ENCODE peak calls at places on chromosomes 6 and 20, in nine cellular contexts. H, D, V, E, W, G, T, I and S are unnamed samples.
A peak's percentile ranks its signal among the peaks of the same experiment; 100 is the strongest.

GRCh38 chr6:78810698-78811097 is 56.7 kb upstream of the IRAK1BP1 start:
- DNase-seq in H (no peak), D (no peak), V (no peak), E (no peak), W (no peak), G (peak; percentile 24), T (no peak), I (no peak), S (no peak)

GRCh38 chr6:50681213-50681824 is 32.0 kb upstream of the TFAP2D start:
- DNase-seq in H (no peak), D (no peak), V (no peak), E (no peak), W (no peak), G (no peak), T (no peak), I (no peak), S (no peak)

GRCh38 chr6:85498596-85499258 is 48.8 kb downstream of the NT5E start:
- DNase-seq in H (no peak), D (no peak), V (peak; percentile 36), E (no peak), W (no peak), G (no peak), T (peak; percentile 67), I (no peak), S (no peak)

GRCh38 chr6:5525209-5525608 is 263.9 kb downstream of the FARS2 start:
- DNase-seq in H (no peak), D (no peak), V (peak; percentile 63), E (no peak), W (no peak), G (peak; percentile 54), T (no peak), I (no peak), S (no peak)

GRCh38 chr20:4171538-4172116 is 156.3 kb upstream of the RNF24 start:
- DNase-seq in H (peak; percentile 19), D (no peak), V (no peak), E (no peak), W (no peak), G (no peak), T (no peak), I (no peak), S (no peak)

GRCh38 chr6:30615958-30616810 is 859 bp downstream of the PPP1R10 start:
- DNase-seq in H (peak; percentile 24), D (no peak), V (peak; percentile 30), E (no peak), W (no peak), G (no peak), T (peak; percentile 24), I (no peak), S (peak; percentile 20)

GRCh38 chr6:160285541-160286105 is 27.0 kb upstream of the SLC22A2 start:
- DNase-seq in H (no peak), D (no peak), V (no peak), E (no peak), W (no peak), G (no peak), T (no peak), I (no peak), S (no peak)

GRCh38 chr20:22815584-22815983 is 219.5 kb upstream of the SSTR4 start:
- DNase-seq in H (no peak), D (peak; percentile 20), V (no peak), E (no peak), W (no peak), G (no peak), T (no peak), I (no peak), S (no peak)

GRCh38 chr6:46380152-46380807 is 111.0 kb downstream of the RCAN2 start:
- DNase-seq in H (no peak), D (no peak), V (no peak), E (no peak), W (no peak), G (no peak), T (no peak), I (no peak), S (no peak)

GRCh38 chr6:47343631-47344421 is 34.1 kb upstream of the TNFRSF21 start:
- DNase-seq in H (peak; percentile 23), D (no peak), V (no peak), E (no peak), W (no peak), G (no peak), T (peak; percentile 37), I (no peak), S (no peak)

GRCh38 chr6:108408453-108408852 is 113.6 kb downstream of the AFG1L start:
- DNase-seq in H (no peak), D (no peak), V (peak; percentile 42), E (no peak), W (no peak), G (peak; percentile 14), T (no peak), I (no peak), S (no peak)

GRCh38 chr6:94584211-94584610 is 993.1 kb upstream of the MANEA start:
- DNase-seq in H (no peak), D (no peak), V (peak; percentile 1), E (no peak), W (no peak), G (no peak), T (no peak), I (no peak), S (no peak)

GRCh38 chr20:3135507-3136070 is 24.1 kb downstream of the FASTKD5 start:
- DNase-seq in H (no peak), D (no peak), V (no peak), E (no peak), W (no peak), G (no peak), T (no peak), I (no peak), S (no peak)

GRCh38 chr20:47196091-47197081 is 160.1 kb downstream of the ZMYND8 start:
- DNase-seq in H (peak; percentile 82), D (peak; percentile 91), V (peak; percentile 63), E (peak; percentile 77), W (peak; percentile 84), G (no peak), T (peak; percentile 95), I (peak; percentile 82), S (peak; percentile 81)

GRCh38 chr6:119881416-119881815 is 531.9 kb upstream of the MAN1A1 start:
- DNase-seq in H (no peak), D (no peak), V (peak; percentile 27), E (no peak), W (no peak), G (no peak), T (no peak), I (no peak), S (no peak)

GRCh38 chr6:153729189-153729588 is 309.9 kb upstream of the OPRM1 start:
- DNase-seq in H (no peak), D (no peak), V (no peak), E (no peak), W (no peak), G (no peak), T (no peak), I (no peak), S (no peak)

DNA sequence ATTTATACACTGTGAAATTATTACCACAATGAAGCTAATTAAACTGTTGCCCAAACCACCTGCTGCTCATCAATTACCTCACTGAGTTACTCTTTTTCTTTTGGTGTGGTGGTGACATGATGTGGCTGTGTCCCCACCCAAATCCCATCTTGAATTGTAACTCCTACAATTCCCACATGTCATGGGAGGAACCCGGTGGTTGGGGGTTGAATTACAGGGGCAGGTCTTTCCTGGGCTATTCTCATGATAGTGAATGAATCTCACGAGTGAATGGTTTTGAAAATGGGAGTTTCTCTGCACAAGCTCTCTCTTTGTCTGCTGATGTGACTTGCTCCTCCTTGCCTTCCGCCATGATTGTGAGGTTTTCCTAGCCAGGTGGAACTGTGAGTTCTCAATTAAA is 145.0 kb downstream of the LRRC1 start:
- DNase-seq in H (no peak), D (no peak), V (no peak), E (no peak), W (no peak), G (no peak), T (no peak), I (no peak), S (no peak)
- TF ChIP-seq CTCF in H (no peak), D (no peak), V (no peak), E (no peak), W (peak; percentile 16), G (no peak), T (no peak), I (no peak), S (no peak)

DNA sequence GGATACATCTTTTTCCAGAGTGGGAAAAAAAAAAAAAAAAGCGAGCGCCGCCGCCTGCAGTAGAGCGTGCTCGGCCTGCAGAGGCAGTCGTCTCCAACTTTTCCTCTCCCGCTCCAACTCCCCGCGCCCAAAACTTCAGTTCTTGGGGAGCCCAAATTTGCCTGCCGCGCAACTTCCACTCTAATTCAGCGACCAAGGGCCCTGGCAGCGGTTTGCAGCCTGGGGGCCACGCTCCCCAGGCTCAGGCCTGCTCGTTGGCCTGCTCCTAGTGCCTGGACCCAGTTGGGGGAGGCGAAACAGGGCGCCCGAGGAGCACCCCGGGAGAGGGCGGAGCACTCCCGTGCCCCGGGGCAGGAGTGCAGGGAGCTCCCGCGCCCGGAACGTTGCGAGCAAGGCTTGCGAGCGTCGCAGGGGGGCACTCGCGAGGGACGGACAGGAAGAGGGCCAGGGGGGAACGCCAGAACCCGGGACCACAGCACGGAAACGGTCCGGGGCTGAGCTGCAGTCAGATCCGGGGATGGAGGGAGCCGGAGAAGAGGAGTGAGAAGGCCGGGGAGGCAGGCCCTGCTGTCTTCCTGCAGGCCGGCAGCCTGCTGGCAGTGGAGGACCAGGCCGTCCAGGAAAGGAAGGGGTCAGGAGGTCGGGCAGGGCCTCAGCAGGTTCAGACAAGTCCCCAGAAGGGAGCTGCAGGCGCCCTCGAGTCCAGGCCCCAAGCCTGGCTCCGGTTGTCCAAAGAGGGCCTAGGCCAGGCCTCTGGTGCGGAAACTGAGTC is at the start of gene STX16:
- DNase-seq in H (peak; percentile 92), D (peak; percentile 89), V (peak; percentile 94), E (peak; percentile 93), W (peak; percentile 89), G (peak; percentile 57), T (peak; percentile 96), I (peak; percentile 96), S (peak; percentile 82)
- TF ChIP-seq CTCF in H (peak; percentile 61), D (peak; percentile 42), V (peak; percentile 51), E (peak; percentile 53), W (peak; percentile 53), G (peak; percentile 75), T (peak; percentile 96), I (peak; percentile 42), S (peak; percentile 78)

DNA sequence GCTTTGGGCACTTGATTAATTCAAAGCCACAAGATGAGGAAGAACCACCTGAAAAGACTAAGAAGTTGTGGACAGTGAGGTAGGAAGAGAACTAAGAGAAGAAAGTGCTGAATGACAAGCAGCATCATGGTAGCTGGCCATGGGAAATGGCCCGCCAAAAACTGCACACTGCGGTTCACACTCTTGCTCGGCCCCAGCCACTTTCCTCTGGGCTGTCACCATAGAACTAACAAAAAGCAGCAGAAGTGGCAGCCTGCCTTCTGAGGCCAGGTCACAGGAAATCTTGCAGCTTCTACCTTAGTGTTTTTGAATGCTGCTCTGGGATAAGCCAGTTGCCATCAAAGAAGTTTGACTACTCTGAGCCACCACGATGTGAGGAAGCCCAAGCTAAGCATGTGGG is 34.8 kb upstream of the ZNFX1 start:
- DNase-seq in H (no peak), D (no peak), V (no peak), E (no peak), W (no peak), G (no peak), T (no peak), I (no peak), S (no peak)
- TF ChIP-seq CTCF in H (no peak), D (no peak), V (no peak), E (no peak), W (no peak), G (no peak), T (no peak), I (no peak), S (no peak)

DNA sequence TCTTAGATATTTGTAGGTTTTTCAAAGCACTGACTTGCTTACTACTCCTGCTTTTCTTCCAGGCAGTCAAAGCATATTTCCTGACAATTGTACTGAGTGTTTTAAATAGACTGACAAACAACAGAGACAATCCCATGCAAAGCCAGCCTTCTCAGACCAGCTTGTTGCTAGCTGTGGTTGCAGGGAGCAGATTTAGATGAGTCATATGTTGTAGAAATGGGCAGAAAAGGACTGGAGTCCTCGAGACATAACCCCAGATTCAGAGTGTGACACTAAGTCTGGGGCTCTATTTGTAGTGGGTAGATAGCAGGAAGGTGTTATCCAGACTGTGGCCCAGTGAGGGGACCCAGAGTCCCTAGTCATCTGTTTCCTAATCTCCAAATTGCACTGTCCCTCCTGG is 107.1 kb upstream of the TAB2 start:
- DNase-seq in H (no peak), D (no peak), V (peak; percentile 69), E (no peak), W (no peak), G (no peak), T (no peak), I (no peak), S (no peak)
- TF ChIP-seq CTCF in H (no peak), D (no peak), V (no peak), E (no peak), W (no peak), G (no peak), T (no peak), I (no peak), S (no peak)